ENCODE peak calls at places on chromosomes 11 and 22, in eight cellular contexts. P is heart left ventricle, G is astrocyte of the spinal cord, C is tibial artery, T is psoas muscle, O is left ventricle myocardium inferior, R is AG04450, U is GM13976. Q is an unnamed sample.

GRCh38 chr22:28736296-28737155 is 5.1 kb downstream of the CHEK2 start:
- DNase-seq in G (no peak), U (no peak), T (no peak), O (no peak), P (no peak), R (no peak), C (no peak), Q (no peak)

GRCh38 chr11:102338479-102339010 is 8.5 kb upstream of the BIRC2 start:
- DNase-seq in G (no peak), U (no peak), O (no peak), R (no peak), P (no peak), C (no peak), T (no peak), Q (no peak)

GRCh38 chr11:76672431-76673163 is 2.0 kb upstream of the LRRC32 start:
- DNase-seq in R (no peak), U (peak), O (no peak), T (peak), G (no peak), P (no peak), C (no peak), Q (no peak)

GRCh38 chr11:35487532-35488078 is 37.8 kb downstream of the PAMR1 start:
- DNase-seq in T (no peak), C (no peak), G (peak), O (no peak), P (peak), U (no peak), R (no peak), Q (peak)

GRCh38 chr22:36443198-36443770 is 38.2 kb downstream of the TXN2 start:
- DNase-seq in R (no peak), C (no peak), U (no peak), G (no peak), O (no peak), T (no peak), P (no peak), Q (peak)

GRCh38 chr22:49207008-49207775 is 620.5 kb downstream of the BRD1 start:
- DNase-seq in R (no peak), C (peak), P (peak), O (no peak), T (no peak), G (no peak), U (no peak), Q (no peak)

GRCh38 chr22:48756146-48757111 is 1071.2 kb downstream of the BRD1 start:
- DNase-seq in T (no peak), U (peak), G (no peak), P (peak), R (no peak), C (peak), O (no peak), Q (no peak)

GRCh38 chr22:17783317-17783716 is 9.0 kb upstream of the BID start:
- DNase-seq in U (no peak), R (no peak), T (no peak), C (no peak), O (no peak), G (no peak), P (no peak), Q (no peak)

GRCh38 chr11:134120143-134120850 is 51.4 kb downstream of the JAM3 start:
- DNase-seq in C (peak), T (peak), R (peak), P (peak), G (peak), U (no peak), O (peak), Q (peak)

GRCh38 chr11:120314861-120315260 is 10.2 kb upstream of the TLCD5 start:
- DNase-seq in G (no peak), O (no peak), P (no peak), U (no peak), C (no peak), R (no peak), T (no peak), Q (no peak)

GRCh38 chr11:130403301-130403804 is 25.1 kb downstream of the ADAMTS8 start:
- DNase-seq in C (peak), P (peak), T (peak), U (no peak), O (peak), R (peak), G (peak), Q (peak)

GRCh38 chr11:8363924-8364323 is 100.2 kb upstream of the LMO1 start:
- DNase-seq in O (no peak), R (no peak), U (no peak), G (no peak), C (no peak), P (no peak), T (no peak), Q (peak)

GRCh38 chr22:49747705-49748104 is 80.0 kb downstream of the BRD1 start:
- DNase-seq in T (no peak), P (no peak), G (no peak), C (no peak), U (no peak), O (no peak), R (no peak), Q (no peak)

GRCh38 chr11:29093416-29093815 is 923.4 kb downstream of the KCNA4 start:
- DNase-seq in R (peak), T (no peak), G (peak), O (no peak), C (no peak), P (no peak), U (no peak), Q (peak)

GRCh38 chr22:20028855-20029549 is 8.1 kb downstream of the TANGO2 start:
- DNase-seq in R (no peak), P (no peak), C (no peak), G (no peak), T (no peak), U (no peak), O (no peak), Q (no peak)

GRCh38 chr11:43690929-43691328 is 10.4 kb downstream of the HSD17B12 start:
- DNase-seq in O (no peak), T (no peak), U (no peak), R (no peak), P (no peak), C (no peak), G (no peak), Q (no peak)

GRCh38 chr22:50306753-50307749 is at the start of gene PLXNB2:
- DNase-seq in R (peak), T (peak), G (peak), C (peak), P (peak), U (peak), O (peak), Q (peak)

GRCh38 chr11:46920709-46921108 is 2.4 kb upstream of the LRP4 start:
- DNase-seq in C (peak), R (peak), P (peak), G (peak), T (peak), O (no peak), U (no peak), Q (peak)

GRCh38 chr11:134701564-134702165 is 289.6 kb upstream of the B3GAT1 start:
- DNase-seq in T (no peak), U (no peak), P (no peak), G (no peak), R (no peak), O (no peak), C (no peak), Q (no peak)

GRCh38 chr11:96105197-96105895 is 181.4 kb upstream of the MTMR2 start:
- DNase-seq in O (no peak), U (no peak), G (peak), T (no peak), R (no peak), C (no peak), P (no peak), Q (no peak)

GRCh38 chr11:31582697-31583096 is 73.1 kb downstream of the ELP4 start:
- DNase-seq in O (no peak), P (no peak), G (no peak), R (no peak), C (no peak), U (peak), T (no peak), Q (no peak)

GRCh38 chr22:45103756-45104155 is 60.0 kb upstream of the NUP50 start:
- DNase-seq in O (no peak), G (no peak), P (no peak), U (no peak), T (no peak), C (no peak), R (no peak), Q (no peak)

GRCh38 chr22:38718414-38718813 is 12.7 kb downstream of the GTPBP1 start:
- DNase-seq in P (no peak), U (no peak), O (no peak), R (no peak), C (peak), T (peak), G (peak), Q (peak)

GRCh38 chr22:36594569-36594968 is 65.6 kb upstream of the EIF3D start:
- DNase-seq in O (no peak), U (no peak), R (no peak), P (no peak), C (peak), G (no peak), T (no peak), Q (no peak)

GRCh38 chr11:96010683-96011082 is 86.8 kb upstream of the MTMR2 start:
- DNase-seq in R (no peak), G (no peak), C (no peak), U (no peak), P (no peak), T (no peak), O (no peak), Q (no peak)

DNA sequence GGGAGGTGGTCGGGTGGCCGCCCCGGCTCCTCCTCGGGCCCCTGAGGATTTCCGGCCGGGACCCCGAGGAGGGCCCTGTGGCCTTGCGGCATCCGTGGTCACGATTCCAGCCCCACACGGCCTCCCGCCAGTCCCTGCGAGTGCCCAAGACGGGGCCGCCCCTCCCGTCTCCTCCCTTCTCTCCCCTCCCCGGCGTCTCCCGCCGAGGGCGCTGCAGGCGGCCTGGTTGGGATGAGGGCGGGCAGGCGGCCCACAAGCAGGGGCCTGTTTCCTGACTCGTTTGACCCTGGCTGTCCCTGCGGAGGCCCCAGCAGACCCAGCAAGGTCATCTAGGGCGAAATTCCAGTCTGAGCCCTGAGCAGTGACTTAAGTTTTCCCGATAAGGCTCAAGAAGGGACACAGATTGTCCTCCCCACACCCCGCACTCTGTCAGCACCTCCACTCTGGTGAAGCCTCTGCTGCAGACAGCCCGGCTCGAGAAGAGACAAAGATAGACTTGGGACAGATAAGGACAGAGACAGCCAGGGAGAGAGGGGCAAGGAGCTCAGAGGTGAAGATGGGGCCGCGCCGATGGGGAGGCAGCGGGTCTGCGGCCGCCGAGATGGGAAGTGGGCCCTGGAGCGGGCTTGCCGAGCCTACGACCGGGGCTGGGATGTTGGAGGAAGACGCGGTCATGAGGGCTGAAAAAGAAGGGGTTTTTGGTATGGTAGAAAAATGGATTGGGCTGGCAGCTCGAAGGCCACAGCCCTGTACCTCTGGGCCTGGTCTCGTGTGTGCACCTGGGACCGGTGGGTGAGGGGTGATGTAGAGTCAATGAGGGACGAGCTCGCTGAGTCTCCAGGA is 95.0 kb downstream of the SWAP70 start:
- DNase-seq in P (peak), C (peak), T (peak), G (peak), U (peak), O (peak), R (no peak), Q (peak)
- TF ChIP-seq CTCF in P (no peak), C (no peak), T (peak), G (peak), U (peak), O (peak), R (peak), Q (peak)

DNA sequence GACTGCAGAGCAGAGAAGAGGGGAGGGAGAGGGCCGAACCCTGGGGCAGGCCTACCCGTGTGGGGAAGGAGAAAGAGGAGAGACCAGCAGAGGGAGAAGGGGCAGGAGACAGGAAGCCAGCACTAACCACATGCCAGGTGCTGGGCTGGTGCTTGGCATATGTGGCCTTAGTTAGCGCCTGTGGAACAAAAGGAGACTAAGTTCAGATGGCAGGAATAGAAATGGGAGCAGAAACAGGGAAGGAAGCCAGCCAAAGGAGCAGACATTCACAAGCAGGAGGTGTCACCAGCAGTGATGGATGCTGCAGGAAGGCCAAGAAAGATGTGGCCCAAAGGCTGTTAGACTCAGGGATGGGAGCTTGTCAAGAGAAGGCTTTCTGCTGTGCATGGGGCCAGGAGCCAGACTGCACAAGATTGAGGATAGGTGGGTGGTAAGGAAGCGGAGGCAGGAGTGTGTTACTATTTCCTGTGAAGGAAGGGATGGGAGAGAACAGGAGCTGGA is 26.7 kb downstream of the TREH start:
- DNase-seq in G (no peak), T (no peak), U (no peak), P (no peak), R (no peak), C (peak), O (no peak), Q (no peak)
- TF ChIP-seq CTCF in G (no peak), T (no peak), U (no peak), P (no peak), R (no peak), C (no peak), O (no peak), Q (no peak)

DNA sequence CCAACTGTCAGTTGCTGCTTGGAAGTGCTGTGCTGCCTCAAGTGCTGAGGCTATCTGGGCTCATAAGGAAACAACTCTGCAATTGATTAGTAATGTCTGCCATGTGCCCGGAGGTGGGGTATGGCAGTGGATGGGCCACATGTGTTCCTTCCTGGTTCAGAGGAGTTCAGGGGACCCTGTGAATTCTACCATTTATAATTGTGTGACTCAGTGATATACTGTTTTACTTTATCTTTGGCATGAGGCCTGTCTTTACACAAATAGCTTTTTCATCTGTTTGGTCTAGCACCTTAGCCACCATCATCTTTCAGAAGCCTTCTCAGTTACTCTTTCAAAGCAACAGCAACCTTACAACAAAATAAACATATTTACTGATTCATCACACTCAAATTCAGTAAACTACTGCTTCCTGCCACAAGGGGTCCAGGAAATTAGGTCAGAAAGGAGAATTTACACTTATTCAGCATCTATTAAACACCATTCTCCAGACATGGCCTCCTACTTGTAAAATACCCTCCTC is 20.9 kb downstream of the DKK3 start:
- DNase-seq in R (no peak), T (no peak), O (no peak), P (no peak), U (no peak), C (no peak), G (peak), Q (peak)
- TF ChIP-seq CTCF in R (peak), T (peak), O (peak), P (no peak), U (no peak), C (peak), G (peak), Q (peak)

DNA sequence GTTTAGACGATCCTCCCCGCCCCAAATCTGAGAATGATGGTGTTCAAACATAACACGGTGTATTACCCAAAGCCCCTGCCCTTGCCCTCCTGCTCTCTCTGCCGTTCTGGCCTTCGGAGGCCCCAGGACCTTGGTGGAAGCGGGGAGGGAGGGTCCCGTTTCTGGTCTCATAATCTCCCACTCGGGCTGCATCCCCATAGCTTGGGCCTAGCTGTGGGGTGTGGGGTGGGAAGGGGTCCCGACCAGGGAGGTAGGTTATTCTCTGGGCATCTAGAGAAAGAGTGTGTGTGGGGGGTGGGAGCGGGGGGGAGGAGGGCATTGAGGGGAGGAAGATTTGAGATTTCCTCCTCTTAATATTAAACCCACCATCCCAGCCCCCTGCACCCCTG is 2.3 kb downstream of the PKNOX2 start:
- DNase-seq in R (no peak), G (peak), T (no peak), C (no peak), P (no peak), U (no peak), O (no peak), Q (no peak)
- TF ChIP-seq CTCF in R (no peak), G (no peak), T (no peak), C (no peak), P (no peak), U (no peak), O (no peak), Q (no peak)

GRCh38 chr11:240315-240714 is 3.5 kb downstream of the PSMD13 start:
- DNase-seq in T (no peak), O (no peak), P (no peak), G (no peak), U (no peak), C (no peak), R (no peak), Q (no peak)

GRCh38 chr11:235998-236773 is at the start of gene SIRT3:
- DNase-seq in R (peak), C (peak), U (peak), O (peak), T (peak), G (peak), P (peak), Q (peak)

GRCh38 chr11:232783-233565 is 3.2 kb downstream of the SIRT3 start:
- DNase-seq in G (no peak), T (no peak), O (no peak), U (no peak), C (peak), P (no peak), R (no peak), Q (no peak)

GRCh38 chr11:235180-235997 is 753 bp downstream of the SIRT3 start:
- DNase-seq in C (no peak), R (no peak), T (no peak), O (no peak), G (peak), U (peak), P (no peak), Q (no peak)

GRCh38 chr11:236774-237767 is at the start of gene PSMD13:
- DNase-seq in G (peak), P (peak), C (peak), O (peak), T (peak), U (peak), R (peak), Q (peak)
- TF ChIP-seq CTCF in G (no peak), P (no peak), C (peak), O (no peak), T (no peak), U (no peak), R (no peak), Q (no peak)

DNA sequence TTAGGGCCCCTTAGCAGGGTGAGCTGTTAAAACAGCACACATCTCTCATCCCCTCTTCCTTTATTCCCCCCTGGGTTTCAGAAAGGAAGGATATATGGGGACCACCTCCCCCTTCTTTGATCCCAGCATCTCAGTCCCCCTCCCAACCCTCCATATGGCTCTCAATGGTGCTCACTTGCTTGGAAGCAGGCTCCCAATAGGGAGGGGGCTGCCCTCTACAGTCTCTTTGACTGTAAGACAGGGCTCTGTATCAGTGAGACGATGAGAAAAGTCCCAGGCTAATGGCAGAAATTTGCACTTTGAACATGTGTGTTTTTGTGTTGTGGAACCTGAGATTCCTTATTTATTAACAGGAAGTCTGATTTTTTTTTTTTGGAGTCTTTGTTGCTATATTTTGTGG is 4.2 kb upstream of the CNTF start:
- DNase-seq in C (no peak), R (no peak), P (no peak), G (no peak), T (no peak), U (no peak), O (no peak), Q (no peak)
- TF ChIP-seq CTCF in C (no peak), R (no peak), P (no peak), G (no peak), T (no peak), U (peak), O (peak), Q (no peak)

DNA sequence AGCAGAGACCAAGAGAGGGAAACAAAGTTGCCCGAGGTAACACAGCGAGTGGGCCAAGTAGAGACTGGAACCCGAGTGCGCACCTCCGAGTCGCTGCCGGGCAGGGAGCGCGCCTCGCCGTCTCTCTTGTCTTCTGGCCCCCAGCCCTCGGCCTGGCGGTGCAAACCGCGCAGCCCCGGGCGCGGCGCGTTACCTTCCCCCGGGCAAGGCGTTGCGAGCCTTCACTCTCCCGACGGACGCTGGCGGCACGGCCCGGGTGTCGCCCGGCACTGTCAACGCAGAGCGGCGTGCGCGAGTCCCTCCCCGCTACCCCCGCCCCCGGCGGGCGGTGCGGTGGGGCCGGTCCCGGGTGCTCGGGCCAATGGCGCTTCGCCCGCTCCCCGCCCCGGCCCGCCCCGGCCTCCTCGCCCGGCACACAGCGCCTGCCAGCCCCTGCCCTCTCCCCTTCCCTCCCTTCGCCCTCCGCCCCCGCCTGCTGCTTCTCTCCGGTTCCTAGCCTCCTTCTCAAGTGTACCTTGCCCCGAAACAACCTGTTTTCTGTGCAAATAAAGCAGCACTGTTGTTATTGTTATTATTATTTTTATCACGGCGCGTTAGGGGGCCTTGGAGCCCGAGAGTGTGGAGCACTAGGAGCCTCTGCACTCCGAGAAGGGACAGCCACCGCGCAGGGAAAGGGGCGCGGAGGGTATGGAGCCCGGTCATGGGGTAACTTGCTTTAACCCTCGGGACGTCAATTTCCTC is at the start of gene SYTL2:
- DNase-seq in O (peak), C (peak), R (no peak), P (peak), U (peak), T (peak), G (peak), Q (peak)
- TF ChIP-seq CTCF in O (peak), C (no peak), R (no peak), P (no peak), U (no peak), T (peak), G (no peak), Q (no peak)

GRCh38 chr22:40193429-40194421 is 16.0 kb downstream of the TNRC6B start:
- DNase-seq in P (no peak), G (peak), R (no peak), U (no peak), C (no peak), T (no peak), O (no peak), Q (peak)
- TF ChIP-seq CTCF in P (peak), G (peak), R (peak), U (no peak), C (no peak), T (peak), O (peak), Q (peak)

Q was measured in foreskin fibroblast.